ENCODE peak calls at places on chromosomes 11 and 22, in six cellular contexts. One of them, this sample, is unnamed. For H3K36me3, the result is how much of the 10 kb centered on the place peaks cover.

GRCh38 chr22:49408102-49408836 is 419.4 kb downstream of the BRD1 start:
- DNase-seq in neural progenitor cell: no peak
- DNase-seq in heart right ventricle: no peak
- DNase-seq in spleen: no peak
- DNase-seq in body of pancreas: no peak
- DNase-seq in fibroblast of lung: no peak
- DNase-seq in this sample: peak

GRCh38 chr11:7538023-7538422 is 24.2 kb downstream of the PPFIBP2 start:
- DNase-seq in heart right ventricle: no peak
- DNase-seq in neural progenitor cell: no peak
- DNase-seq in fibroblast of lung: no peak
- DNase-seq in body of pancreas: no peak
- DNase-seq in spleen: no peak
- DNase-seq in this sample: no peak

GRCh38 chr11:47185305-47186075 is 744 bp downstream of the PACSIN3 start:
- DNase-seq in body of pancreas: peak
- DNase-seq in fibroblast of lung: peak
- DNase-seq in heart right ventricle: peak
- DNase-seq in neural progenitor cell: peak
- DNase-seq in spleen: no peak
- DNase-seq in this sample: no peak

GRCh38 chr11:117042689-117043088 is 55.5 kb downstream of the SIK3 start:
- DNase-seq in fibroblast of lung: no peak
- DNase-seq in neural progenitor cell: no peak
- DNase-seq in heart right ventricle: no peak
- DNase-seq in spleen: no peak
- DNase-seq in body of pancreas: no peak
- DNase-seq in this sample: no peak

GRCh38 chr11:14270690-14271542 is 88.1 kb downstream of the RRAS2 start:
- DNase-seq in heart right ventricle: no peak
- DNase-seq in spleen: peak
- DNase-seq in body of pancreas: no peak
- DNase-seq in fibroblast of lung: no peak
- DNase-seq in neural progenitor cell: no peak
- DNase-seq in this sample: no peak

GRCh38 chr22:41799486-41800347 is 762 bp upstream of the CCDC134 start:
- DNase-seq in fibroblast of lung: peak
- DNase-seq in heart right ventricle: peak
- DNase-seq in body of pancreas: peak
- DNase-seq in neural progenitor cell: peak
- DNase-seq in spleen: peak
- DNase-seq in this sample: peak

GRCh38 chr22:49209452-49210195 is 618.0 kb downstream of the BRD1 start:
- DNase-seq in spleen: peak
- DNase-seq in fibroblast of lung: no peak
- DNase-seq in neural progenitor cell: no peak
- DNase-seq in heart right ventricle: no peak
- DNase-seq in body of pancreas: peak
- DNase-seq in this sample: peak

GRCh38 chr11:119108151-119108856 is 1.2 kb downstream of the C2CD2L start:
- DNase-seq in spleen: peak
- DNase-seq in fibroblast of lung: no peak
- DNase-seq in body of pancreas: peak
- DNase-seq in heart right ventricle: no peak
- DNase-seq in neural progenitor cell: peak
- DNase-seq in this sample: no peak

GRCh38 chr11:121795206-121795605 is 320.8 kb downstream of the BLID start:
- DNase-seq in body of pancreas: no peak
- DNase-seq in fibroblast of lung: peak
- DNase-seq in neural progenitor cell: no peak
- DNase-seq in spleen: no peak
- DNase-seq in heart right ventricle: no peak
- DNase-seq in this sample: no peak

GRCh38 chr11:102928247-102928646 is 27.3 kb downstream of the MMP13 start:
- DNase-seq in spleen: no peak
- DNase-seq in neural progenitor cell: no peak
- DNase-seq in body of pancreas: no peak
- DNase-seq in fibroblast of lung: no peak
- DNase-seq in heart right ventricle: no peak
- DNase-seq in this sample: no peak

GRCh38 chr11:476416-476815 is 26.3 kb downstream of the PTDSS2 start:
- DNase-seq in spleen: no peak
- DNase-seq in fibroblast of lung: no peak
- DNase-seq in body of pancreas: no peak
- DNase-seq in neural progenitor cell: no peak
- DNase-seq in heart right ventricle: no peak
- DNase-seq in this sample: no peak

GRCh38 chr11:66360406-66361073 is 11.0 kb downstream of the SLC29A2 start:
- DNase-seq in spleen: peak
- DNase-seq in fibroblast of lung: no peak
- DNase-seq in neural progenitor cell: no peak
- DNase-seq in heart right ventricle: no peak
- DNase-seq in body of pancreas: no peak
- DNase-seq in this sample: no peak

GRCh38 chr11:105367129-105367528 is 227.6 kb upstream of the CARD18 start:
- DNase-seq in neural progenitor cell: no peak
- DNase-seq in spleen: no peak
- DNase-seq in body of pancreas: no peak
- DNase-seq in fibroblast of lung: no peak
- DNase-seq in heart right ventricle: no peak
- DNase-seq in this sample: no peak

GRCh38 chr22:37514526-37515051 is 4.6 kb downstream of the CARD10 start:
- DNase-seq in body of pancreas: no peak
- DNase-seq in heart right ventricle: no peak
- DNase-seq in fibroblast of lung: peak
- DNase-seq in spleen: no peak
- DNase-seq in neural progenitor cell: no peak
- DNase-seq in this sample: no peak

GRCh38 chr11:61967924-61968757 is 707 bp upstream of the FTH1 start:
- DNase-seq in body of pancreas: peak
- DNase-seq in fibroblast of lung: no peak
- DNase-seq in heart right ventricle: peak
- DNase-seq in spleen: peak
- DNase-seq in neural progenitor cell: peak
- DNase-seq in this sample: peak

GRCh38 chr11:68880851-68881250 is 22.8 kb downstream of the MRPL21 start:
- DNase-seq in heart right ventricle: no peak
- DNase-seq in fibroblast of lung: no peak
- DNase-seq in spleen: peak
- DNase-seq in body of pancreas: no peak
- DNase-seq in neural progenitor cell: no peak
- DNase-seq in this sample: no peak

GRCh38 chr11:18698341-18699268 is at the start of gene TMEM86A:
- DNase-seq in body of pancreas: peak
- DNase-seq in fibroblast of lung: peak
- DNase-seq in heart right ventricle: peak
- DNase-seq in neural progenitor cell: peak
- DNase-seq in spleen: peak
- DNase-seq in this sample: peak

GRCh38 chr11:33480636-33481035 is 220.0 kb downstream of the C11orf91 start:
- DNase-seq in heart right ventricle: no peak
- DNase-seq in neural progenitor cell: no peak
- DNase-seq in spleen: no peak
- DNase-seq in body of pancreas: no peak
- DNase-seq in fibroblast of lung: no peak
- DNase-seq in this sample: no peak

GRCh38 chr11:17734986-17735822 is 623 bp downstream of the KCNC1 start:
- DNase-seq in neural progenitor cell: peak
- DNase-seq in spleen: peak
- DNase-seq in heart right ventricle: peak
- DNase-seq in fibroblast of lung: peak
- DNase-seq in body of pancreas: peak
- DNase-seq in this sample: peak

GRCh38 chr11:43327987-43328386 is 16.2 kb downstream of the API5 start:
- DNase-seq in heart right ventricle: no peak
- DNase-seq in fibroblast of lung: peak
- DNase-seq in spleen: no peak
- DNase-seq in body of pancreas: no peak
- DNase-seq in neural progenitor cell: no peak
- DNase-seq in this sample: no peak

GRCh38 chr11:107439586-107440201 is 17.9 kb downstream of the CWF19L2 start:
- DNase-seq in neural progenitor cell: no peak
- DNase-seq in spleen: no peak
- DNase-seq in fibroblast of lung: no peak
- DNase-seq in heart right ventricle: no peak
- DNase-seq in body of pancreas: no peak
- DNase-seq in this sample: no peak

GRCh38 chr11:109309153-109309552 is 112.8 kb upstream of the C11orf87 start:
- DNase-seq in fibroblast of lung: peak
- DNase-seq in heart right ventricle: no peak
- DNase-seq in body of pancreas: no peak
- DNase-seq in spleen: no peak
- DNase-seq in neural progenitor cell: no peak
- DNase-seq in this sample: no peak

GRCh38 chr22:19981171-19981960 is 35.3 kb downstream of the ARVCF start:
- DNase-seq in fibroblast of lung: no peak
- DNase-seq in spleen: peak
- DNase-seq in heart right ventricle: peak
- DNase-seq in neural progenitor cell: no peak
- DNase-seq in body of pancreas: no peak
- DNase-seq in this sample: no peak
- H3K36me3 ChIP-seq in fibroblast of lung: under half
- H3K36me3 ChIP-seq in spleen: under half
- H3K36me3 ChIP-seq in heart right ventricle: half or more
- H3K36me3 ChIP-seq in neural progenitor cell: under half
- H3K36me3 ChIP-seq in body of pancreas: under half
- H3K36me3 ChIP-seq in this sample: under half

GRCh38 chr11:10908215-10908990 is 50.5 kb upstream of the ZBED5 start:
- DNase-seq in neural progenitor cell: no peak
- DNase-seq in spleen: no peak
- DNase-seq in heart right ventricle: no peak
- DNase-seq in fibroblast of lung: peak
- DNase-seq in body of pancreas: peak
- DNase-seq in this sample: no peak
- H3K27ac ChIP-seq in neural progenitor cell: no peak
- H3K27ac ChIP-seq in spleen: no peak
- H3K27ac ChIP-seq in heart right ventricle: no peak
- H3K27ac ChIP-seq in fibroblast of lung: peak
- H3K27ac ChIP-seq in body of pancreas: peak
- H3K27ac ChIP-seq in this sample: no peak

GRCh38 chr11:128520886-128521696 is 66.3 kb downstream of the ETS1 start:
- DNase-seq in neural progenitor cell: no peak
- DNase-seq in body of pancreas: no peak
- DNase-seq in heart right ventricle: no peak
- DNase-seq in fibroblast of lung: no peak
- DNase-seq in spleen: peak
- DNase-seq in this sample: no peak
- TF ChIP-seq CTCF in neural progenitor cell: no peak
- TF ChIP-seq CTCF in body of pancreas: no peak
- TF ChIP-seq CTCF in heart right ventricle: no peak
- TF ChIP-seq CTCF in fibroblast of lung: no peak
- TF ChIP-seq CTCF in spleen: no peak
- TF ChIP-seq CTCF in this sample: no peak

DNA sequence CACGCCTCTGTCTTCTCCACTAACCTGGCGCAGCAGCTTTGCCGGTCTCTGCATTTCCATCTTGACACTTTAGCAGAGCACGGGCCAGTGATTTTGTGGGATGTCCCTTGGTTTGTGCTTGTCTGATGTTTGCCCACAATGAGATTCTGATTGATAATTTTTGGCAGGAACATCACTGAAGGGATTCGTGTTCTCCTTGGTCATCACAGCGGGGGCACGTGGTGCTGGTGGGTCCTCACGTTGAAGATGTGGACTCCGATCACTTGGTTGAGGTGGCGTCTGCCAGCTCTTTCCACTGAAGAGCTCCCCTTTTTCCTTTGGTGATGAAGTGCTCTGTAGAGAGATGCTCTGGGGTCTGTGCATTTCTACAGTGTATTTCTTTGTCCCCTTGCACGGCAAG is 37.2 kb downstream of the TBC1D22A start:
- DNase-seq in body of pancreas: no peak
- DNase-seq in heart right ventricle: no peak
- DNase-seq in fibroblast of lung: no peak
- DNase-seq in spleen: no peak
- DNase-seq in neural progenitor cell: no peak
- DNase-seq in this sample: no peak
- H3K36me3 ChIP-seq in body of pancreas: under half
- H3K36me3 ChIP-seq in heart right ventricle: under half
- H3K36me3 ChIP-seq in fibroblast of lung: under half
- H3K36me3 ChIP-seq in spleen: half or more
- H3K36me3 ChIP-seq in neural progenitor cell: under half
- H3K36me3 ChIP-seq in this sample: half or more

GRCh38 chr11:44380820-44381219 is 70.9 kb upstream of the ALX4 start:
- DNase-seq in heart right ventricle: no peak
- DNase-seq in spleen: no peak
- DNase-seq in fibroblast of lung: no peak
- DNase-seq in body of pancreas: no peak
- DNase-seq in neural progenitor cell: no peak
- DNase-seq in this sample: no peak

GRCh38 chr11:44379141-44380008 is 69.4 kb upstream of the ALX4 start:
- DNase-seq in body of pancreas: no peak
- DNase-seq in heart right ventricle: no peak
- DNase-seq in fibroblast of lung: no peak
- DNase-seq in spleen: no peak
- DNase-seq in neural progenitor cell: no peak
- DNase-seq in this sample: no peak

GRCh38 chr11:44377914-44378321 is 68.0 kb upstream of the ALX4 start:
- DNase-seq in neural progenitor cell: no peak
- DNase-seq in heart right ventricle: no peak
- DNase-seq in spleen: no peak
- DNase-seq in body of pancreas: no peak
- DNase-seq in fibroblast of lung: no peak
- DNase-seq in this sample: no peak

GRCh38 chr11:44381261-44381660 is 71.3 kb upstream of the ALX4 start:
- DNase-seq in heart right ventricle: no peak
- DNase-seq in spleen: no peak
- DNase-seq in body of pancreas: no peak
- DNase-seq in fibroblast of lung: no peak
- DNase-seq in neural progenitor cell: no peak
- DNase-seq in this sample: no peak

DNA sequence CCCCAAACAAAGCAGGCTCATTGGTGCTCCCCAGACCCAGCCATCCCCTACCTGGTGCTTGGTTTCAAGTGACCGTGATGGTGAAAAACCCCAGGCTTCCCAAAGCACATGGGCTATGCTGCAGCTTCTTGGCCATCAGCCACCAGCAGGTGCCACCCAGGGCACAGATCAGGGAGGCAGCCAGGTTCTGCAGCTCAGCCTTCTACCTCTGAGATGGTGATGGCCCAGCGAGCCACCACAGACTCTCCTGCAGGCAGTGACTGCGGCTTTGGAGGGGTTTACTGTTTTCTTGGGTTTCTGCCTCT is 70.0 kb upstream of the ALX4 start:
- DNase-seq in body of pancreas: no peak
- DNase-seq in spleen: no peak
- DNase-seq in heart right ventricle: no peak
- DNase-seq in fibroblast of lung: no peak
- DNase-seq in neural progenitor cell: no peak
- DNase-seq in this sample: no peak
- H3K27ac ChIP-seq in body of pancreas: no peak
- H3K27ac ChIP-seq in spleen: no peak
- H3K27ac ChIP-seq in heart right ventricle: no peak
- H3K27ac ChIP-seq in fibroblast of lung: no peak
- H3K27ac ChIP-seq in neural progenitor cell: no peak
- H3K27ac ChIP-seq in this sample: no peak

This sample was measured in tibial artery.